ENCODE peak calls at places on chromosomes 2 and 18, in nine cellular contexts. R is K562, V is kidney epithelial cell, D is GM10248, U is adrenal gland, N is Calu3, A is choroid plexus epithelial cell, S is breast epithelium, W is progenitor cell of endocrine pancreas. J is an unnamed sample.

GRCh38 chr2:65396348-65397026 is 35.9 kb downstream of the SPRED2 start:
- DNase-seq in R (no peak), W (no peak), S (no peak), V (no peak), A (peak), N (no peak), D (no peak), U (no peak), J (no peak)

GRCh38 chr2:130327703-130328527 is 14.8 kb upstream of the IMP4 start:
- DNase-seq in W (peak), A (peak), R (peak), U (no peak), S (no peak), N (no peak), V (peak), D (no peak), J (no peak)

GRCh38 chr2:59693176-59693959 is 860.1 kb downstream of the BCL11A start:
- DNase-seq in A (no peak), N (no peak), D (no peak), R (no peak), U (no peak), W (no peak), S (no peak), V (no peak), J (no peak)

GRCh38 chr2:67616749-67617148 is 219.6 kb downstream of the ETAA1 start:
- DNase-seq in D (peak), V (no peak), W (no peak), S (no peak), R (no peak), U (no peak), A (peak), N (no peak), J (no peak)

GRCh38 chr2:211085056-211085680 is 528.8 kb downstream of the CPS1 start:
- DNase-seq in W (no peak), S (no peak), N (peak), U (no peak), A (peak), R (peak), D (peak), V (no peak), J (no peak)

GRCh38 chr2:226738821-226739507 is 60.7 kb downstream of the IRS1 start:
- DNase-seq in R (no peak), S (no peak), D (no peak), U (no peak), W (no peak), A (no peak), N (no peak), V (no peak), J (no peak)

GRCh38 chr18:48787523-48788151 is 163.1 kb downstream of the SMAD7 start:
- DNase-seq in S (peak), D (no peak), U (peak), R (no peak), A (peak), N (no peak), W (no peak), V (peak), J (no peak)

GRCh38 chr2:65055427-65056214 is 595 bp upstream of the CEP68 start:
- DNase-seq in R (peak), S (no peak), V (no peak), N (peak), D (peak), A (no peak), U (no peak), W (peak), J (no peak)

GRCh38 chr2:3256655-3257054 is 121.0 kb downstream of the EIPR1 start:
- DNase-seq in U (no peak), N (no peak), D (no peak), A (no peak), S (no peak), V (no peak), W (no peak), R (no peak), J (no peak)

GRCh38 chr2:177622516-177622915 is 229.9 kb downstream of the AGPS start:
- DNase-seq in A (peak), D (no peak), V (no peak), W (peak), N (no peak), R (no peak), S (no peak), U (no peak), J (no peak)

GRCh38 chr2:100731535-100731981 is 88.4 kb upstream of the NPAS2 start:
- DNase-seq in R (no peak), W (no peak), V (no peak), U (no peak), D (no peak), S (no peak), A (peak), N (no peak), J (no peak)

GRCh38 chr2:178860551-178860950 is 53.3 kb upstream of the TTN start:
- DNase-seq in N (no peak), U (peak), V (no peak), W (no peak), S (no peak), R (no peak), A (peak), D (no peak), J (no peak)

GRCh38 chr2:84807063-84807485 is 73.8 kb downstream of the TRABD2A start:
- DNase-seq in U (no peak), D (no peak), R (no peak), V (peak), N (peak), S (no peak), A (peak), W (no peak), J (no peak)

GRCh38 chr2:205612661-205613060 is 69.6 kb upstream of the NRP2 start:
- DNase-seq in R (peak), V (no peak), U (no peak), N (no peak), D (peak), A (no peak), S (no peak), W (no peak), J (no peak)

GRCh38 chr2:69935011-69935410 is 20.1 kb downstream of the MXD1 start:
- DNase-seq in N (no peak), U (no peak), W (no peak), A (no peak), R (no peak), V (no peak), D (no peak), S (no peak), J (no peak)

GRCh38 chr2:25521665-25522387 is 151.6 kb downstream of the DTNB start:
- DNase-seq in W (no peak), A (peak), S (no peak), N (peak), V (peak), R (peak), U (peak), D (peak), J (peak)

GRCh38 chr18:50284226-50284885 is 3.0 kb upstream of the MBD1 start:
- DNase-seq in D (no peak), V (no peak), U (peak), S (no peak), W (no peak), A (no peak), N (no peak), R (no peak), J (no peak)

GRCh38 chr18:6732952-6733351 is 3.4 kb downstream of the ARHGAP28 start:
- DNase-seq in U (no peak), V (no peak), S (no peak), D (no peak), A (peak), W (no peak), R (no peak), N (no peak), J (no peak)

GRCh38 chr2:217653240-217653639 is 349.6 kb downstream of the TNS1 start:
- DNase-seq in D (no peak), A (peak), V (peak), U (peak), N (peak), S (peak), W (no peak), R (no peak), J (no peak)

GRCh38 chr18:77106331-77106730 is 26.3 kb downstream of the MBP start:
- DNase-seq in U (no peak), D (no peak), S (no peak), A (no peak), N (no peak), W (no peak), R (peak), V (no peak), J (no peak)

GRCh38 chr2:238143239-238143951 is 4.9 kb downstream of the KLHL30 start:
- DNase-seq in V (peak), N (peak), U (no peak), D (no peak), A (no peak), S (no peak), R (no peak), W (no peak), J (no peak)

GRCh38 chr2:173205375-173205774 is 129.7 kb downstream of the MAP3K20 start:
- DNase-seq in S (no peak), A (peak), W (no peak), R (no peak), U (peak), N (no peak), V (no peak), D (no peak), J (no peak)

GRCh38 chr18:5556317-5556974 is 12.6 kb upstream of the EPB41L3 start:
- DNase-seq in D (no peak), W (no peak), S (no peak), N (no peak), R (no peak), V (no peak), U (peak), A (peak), J (no peak)

GRCh38 chr2:158718851-158719250 is 76.3 kb upstream of the DAPL1 start:
- DNase-seq in A (no peak), N (no peak), U (no peak), W (no peak), R (no peak), S (no peak), D (no peak), V (no peak), J (no peak)

GRCh38 chr2:96315400-96316071 is 9.6 kb upstream of the ITPRIPL1 start:
- DNase-seq in U (no peak), S (no peak), V (no peak), R (no peak), A (peak), W (no peak), D (peak), N (no peak), J (no peak)

GRCh38 chr2:47488870-47489584 is 86.1 kb downstream of the MSH2 start:
- DNase-seq in D (no peak), A (peak), W (no peak), S (no peak), R (no peak), N (peak), V (peak), U (peak), J (no peak)

GRCh38 chr2:169479257-169480078 is at the start of gene BBS5:
- DNase-seq in S (peak), V (peak), A (peak), U (peak), R (peak), N (peak), D (peak), W (peak), J (peak)

GRCh38 chr2:171102802-171103201 is 57.9 kb downstream of the TLK1 start:
- DNase-seq in U (no peak), S (no peak), A (no peak), W (no peak), V (no peak), R (no peak), N (no peak), D (no peak), J (no peak)

GRCh38 chr2:226273440-226273839 is 526.2 kb downstream of the IRS1 start:
- DNase-seq in S (no peak), U (no peak), R (no peak), D (no peak), V (no peak), W (no peak), A (no peak), N (no peak), J (no peak)

GRCh38 chr2:122743031-122743675 is 987.7 kb downstream of the TSN start:
- DNase-seq in S (no peak), W (no peak), V (no peak), U (no peak), N (no peak), A (no peak), R (no peak), D (no peak), J (no peak)

GRCh38 chr2:73939419-73939818 is 12.7 kb downstream of the DGUOK start:
- DNase-seq in D (no peak), W (no peak), N (no peak), S (no peak), V (no peak), U (no peak), A (peak), R (no peak), J (no peak)

GRCh38 chr2:190578158-190579057 is 43.9 kb upstream of the NEMP2 start:
- DNase-seq in A (peak), N (peak), V (no peak), R (peak), S (no peak), D (no peak), W (no peak), U (peak), J (no peak)

GRCh38 chr2:122056853-122057252 is 301.4 kb downstream of the TSN start:
- DNase-seq in A (no peak), V (no peak), W (no peak), S (no peak), N (no peak), R (no peak), D (no peak), U (no peak), J (no peak)

DNA sequence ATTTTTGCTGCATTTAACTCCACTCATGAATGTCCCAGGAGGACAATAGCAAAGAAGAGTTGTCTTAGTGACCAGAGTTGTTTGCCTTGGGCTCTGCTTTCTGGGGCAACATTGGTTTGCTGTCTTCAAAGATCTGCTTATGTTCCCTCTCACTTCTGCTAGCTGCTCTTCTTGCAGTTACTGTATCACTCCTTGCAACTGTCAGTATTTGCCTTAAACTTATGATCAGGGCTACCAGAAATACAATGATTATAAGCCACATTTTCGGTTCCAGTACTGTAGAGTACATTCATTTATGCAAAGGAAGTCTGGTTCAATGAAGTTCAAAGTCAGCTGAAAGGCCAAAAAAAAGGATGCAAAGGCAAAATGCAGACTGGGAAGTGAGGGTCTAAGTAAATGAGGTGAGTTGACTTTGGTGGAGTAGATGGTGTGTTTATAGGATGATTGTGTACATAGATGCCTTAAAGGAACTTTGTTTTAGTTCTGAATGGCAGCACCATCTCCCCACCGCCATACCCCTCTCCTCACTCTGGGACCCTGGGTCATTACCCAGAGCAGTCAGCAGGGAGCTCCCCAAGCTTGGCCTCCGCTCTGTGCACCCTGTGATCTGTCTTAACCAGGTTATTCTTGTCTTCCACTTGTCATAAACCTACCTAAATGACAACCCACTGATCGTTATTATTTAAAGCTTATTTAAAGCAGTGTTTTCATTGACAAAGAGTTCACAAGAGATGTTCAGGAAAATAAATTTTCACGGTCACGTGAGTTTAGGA is 236.0 kb downstream of the DOK6 start:
- DNase-seq in U (no peak), S (no peak), R (no peak), W (no peak), N (no peak), V (no peak), D (peak), A (peak), J (peak)
- TF ChIP-seq CTCF in U (no peak), S (no peak), R (peak), W (peak), N (no peak), V (no peak), D (peak), A (peak), J (no peak)

GRCh38 chr2:176093145-176093888 is 796 bp downstream of the HOXD13 start:
- DNase-seq in V (no peak), A (no peak), R (no peak), N (no peak), S (no peak), U (no peak), D (no peak), W (no peak), J (no peak)
- TF ChIP-seq CTCF in V (peak), A (no peak), R (no peak), N (no peak), S (no peak), U (no peak), D (no peak), W (peak), J (no peak)

DNA sequence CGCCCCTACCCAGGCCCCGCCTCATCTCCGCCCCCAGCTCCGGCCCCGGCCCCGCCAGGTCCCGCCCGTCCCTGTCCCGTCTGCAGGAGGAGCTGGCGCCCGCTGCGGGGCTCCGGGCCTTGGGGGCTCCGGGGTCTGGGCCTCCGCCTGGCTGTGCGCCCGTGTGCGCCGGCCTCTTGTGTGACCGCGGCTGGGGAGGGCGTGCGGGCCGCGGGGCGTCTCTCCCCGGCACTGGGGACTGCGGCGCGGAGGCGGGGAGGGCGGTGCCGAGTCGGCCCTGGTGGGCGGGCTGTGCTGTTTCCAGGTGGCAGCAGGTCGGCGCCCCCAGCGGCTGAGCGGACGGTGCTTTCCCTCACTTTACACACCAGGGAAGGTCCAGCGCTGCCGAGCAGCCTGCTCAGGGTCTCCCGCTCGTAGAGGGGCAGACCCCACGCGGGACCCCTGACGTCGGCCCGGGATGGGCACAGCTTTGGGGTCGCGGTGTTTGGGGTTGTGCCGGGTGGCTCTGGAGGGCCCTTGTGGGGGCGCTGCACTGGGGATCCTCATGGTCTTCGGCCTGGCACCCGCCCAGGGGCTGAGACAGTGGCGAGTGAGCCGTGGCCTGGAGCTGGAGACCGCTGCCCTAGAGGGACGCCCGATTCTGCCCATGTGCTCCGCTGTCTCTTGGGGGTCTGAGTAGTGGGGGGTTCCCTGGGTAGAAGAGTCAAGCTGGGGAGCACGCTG is 727 bp downstream of the ING5 start:
- DNase-seq in S (peak), R (peak), N (peak), V (no peak), D (peak), U (peak), W (peak), A (peak), J (peak)
- TF ChIP-seq CTCF in S (no peak), R (peak), N (peak), V (peak), D (peak), U (peak), W (peak), A (peak), J (peak)

GRCh38 chr2:212595036-212595654 is 56.5 kb upstream of the ERBB4 start:
- DNase-seq in R (no peak), S (no peak), U (no peak), W (no peak), N (no peak), V (no peak), D (no peak), A (peak), J (no peak)
- TF ChIP-seq CTCF in R (no peak), S (no peak), U (peak), W (peak), N (peak), V (peak), D (peak), A (peak), J (no peak)

GRCh38 chr2:239826376-239826775 is 198.8 kb downstream of the NDUFA10 start:
- DNase-seq in S (peak), W (no peak), D (no peak), V (no peak), U (no peak), N (no peak), R (no peak), A (no peak), J (no peak)

GRCh38 chr2:239822146-239822945 is 202.8 kb downstream of the NDUFA10 start:
- DNase-seq in R (no peak), V (no peak), U (no peak), A (no peak), N (no peak), S (peak), W (peak), D (no peak), J (no peak)

GRCh38 chr2:239824866-239825704 is 200.1 kb downstream of the NDUFA10 start:
- DNase-seq in V (no peak), U (no peak), A (no peak), R (peak), D (no peak), W (peak), S (peak), N (no peak), J (no peak)

GRCh38 chr2:239825705-239825979 is 199.5 kb downstream of the NDUFA10 start:
- DNase-seq in R (no peak), S (no peak), A (no peak), V (no peak), U (no peak), W (peak), D (no peak), N (no peak), J (no peak)

GRCh38 chr2:239824051-239824694 is 201.0 kb downstream of the NDUFA10 start:
- DNase-seq in N (peak), U (no peak), V (peak), S (peak), D (no peak), R (peak), A (peak), W (peak), J (peak)
- TF ChIP-seq CTCF in N (no peak), U (no peak), V (no peak), S (no peak), D (no peak), R (no peak), A (peak), W (peak), J (peak)

DNA sequence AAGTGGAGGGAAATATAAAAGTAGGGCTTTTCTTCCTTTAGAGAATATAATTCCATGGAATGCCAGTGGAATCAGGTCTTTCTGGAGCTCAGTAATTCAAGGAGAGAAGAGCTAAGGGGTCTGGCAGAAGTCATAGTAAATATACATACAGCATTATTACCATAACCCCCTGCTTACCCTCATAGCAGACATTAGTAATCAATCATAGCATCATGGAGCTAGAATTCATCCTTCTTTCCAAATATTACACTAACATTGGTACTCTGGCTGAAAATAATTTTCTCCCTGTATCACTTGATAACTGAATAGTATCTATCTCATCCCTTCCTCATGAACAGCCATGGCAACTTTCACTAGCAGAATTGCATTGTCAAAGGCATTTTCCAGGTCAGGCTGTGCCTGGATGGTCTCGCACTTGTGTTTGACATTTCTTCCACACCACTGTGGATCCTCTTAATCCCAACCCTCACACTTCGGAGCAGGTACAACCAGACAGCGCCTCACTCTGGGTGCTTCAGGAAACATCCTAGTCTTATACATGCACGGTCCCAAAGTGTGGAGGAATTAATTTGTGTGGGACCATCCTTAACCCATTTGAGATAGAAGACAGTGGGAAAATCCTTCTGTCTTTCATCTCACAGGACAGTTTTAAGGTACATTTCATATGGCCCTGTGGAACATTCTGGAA is 84.2 kb upstream of the SEC11C start:
- DNase-seq in W (no peak), S (no peak), D (no peak), R (no peak), U (no peak), A (peak), N (no peak), V (no peak), J (no peak)
- TF ChIP-seq CTCF in W (no peak), S (no peak), D (no peak), R (no peak), U (no peak), A (peak), N (no peak), V (no peak), J (no peak)

GRCh38 chr2:27890146-27891062 is at the start of the genes BABAM2 and RBKS:
- DNase-seq in S (peak), A (peak), N (peak), D (peak), V (peak), W (peak), R (peak), U (peak), J (peak)
- TF ChIP-seq CTCF in S (no peak), A (no peak), N (no peak), D (no peak), V (no peak), W (no peak), R (no peak), U (no peak), J (no peak)

GRCh38 chr18:46110406-46110805 is 6.2 kb downstream of the HAUS1 start:
- DNase-seq in R (no peak), S (no peak), A (no peak), N (no peak), W (no peak), U (no peak), D (no peak), V (no peak), J (no peak)
- TF ChIP-seq CTCF in R (no peak), S (no peak), A (no peak), N (no peak), W (no peak), U (no peak), D (no peak), V (no peak), J (no peak)

GRCh38 chr18:2994603-2995432 is 18.1 kb downstream of the LPIN2 start:
- DNase-seq in U (no peak), A (no peak), W (no peak), S (no peak), V (no peak), D (peak), N (peak), R (peak), J (peak)
- TF ChIP-seq CTCF in U (peak), A (peak), W (peak), S (no peak), V (no peak), D (peak), N (peak), R (peak), J (no peak)

J was measured in endothelial cell.